ENCODE peak calls at places on chromosome 6, in eight cellular contexts. K is adrenal gland, I is SJSA1, N is COR-L47, W is putamen, Q is A172, P is A549, L is right cardiac atrium. X is an unnamed sample.
A peak's percentile ranks its signal among the peaks of the same experiment; 100 is the strongest.

GRCh38 chr6:109441069-109441816 is 719 bp downstream of the SMPD2 start:
- DNase-seq in K (peak; percentile 76), I (no peak), N (no peak), W (no peak), Q (peak; percentile 25), P (peak; percentile 60), L (peak; percentile 77), X (peak; percentile 45)

GRCh38 chr6:88666906-88667305 is 296.5 kb downstream of the RNGTT start:
- DNase-seq in K (no peak), I (no peak), N (no peak), W (no peak), Q (no peak), P (no peak), L (no peak), X (no peak)

GRCh38 chr6:31528307-31528777 is 420 bp upstream of the MCCD1 start:
- DNase-seq in K (no peak), I (no peak), N (no peak), W (no peak), Q (no peak), P (no peak), L (no peak), X (no peak)

GRCh38 chr6:7033202-7033601 is 74.6 kb upstream of the RREB1 start:
- DNase-seq in K (no peak), I (no peak), N (no peak), W (no peak), Q (no peak), P (no peak), L (peak; percentile 55), X (no peak)

GRCh38 chr6:138863331-138863730 is 67.4 kb downstream of the ECT2L start:
- DNase-seq in K (no peak), I (no peak), N (no peak), W (no peak), Q (no peak), P (no peak), L (no peak), X (no peak)

GRCh38 chr6:17268114-17268513 is 13.0 kb upstream of the RBM24 start:
- DNase-seq in K (no peak), I (no peak), N (no peak), W (no peak), Q (no peak), P (no peak), L (no peak), X (no peak)

GRCh38 chr6:84466521-84466920 is 239.1 kb upstream of the CEP162 start:
- DNase-seq in K (no peak), I (no peak), N (no peak), W (no peak), Q (peak; percentile 73), P (peak; percentile 78), L (no peak), X (no peak)

GRCh38 chr6:52233975-52234823 is 10.1 kb downstream of the IL17F start:
- DNase-seq in K (peak; percentile 55), I (peak; percentile 62), N (peak; percentile 10), W (no peak), Q (peak; percentile 69), P (peak; percentile 59), L (no peak), X (no peak)

GRCh38 chr6:2237001-2237400 is 8.4 kb downstream of the GMDS start:
- DNase-seq in K (no peak), I (no peak), N (no peak), W (no peak), Q (peak; percentile 77), P (no peak), L (no peak), X (no peak)

GRCh38 chr6:49570474-49571079 is 20.1 kb downstream of the C6orf141 start:
- DNase-seq in K (no peak), I (no peak), N (no peak), W (no peak), Q (peak; percentile 42), P (peak; percentile 48), L (no peak), X (no peak)

GRCh38 chr6:10719386-10720228 is 3.3 kb upstream of the TMEM14C start:
- DNase-seq in K (no peak), I (peak; percentile 51), N (peak; percentile 30), W (no peak), Q (peak; percentile 44), P (no peak), L (no peak), X (no peak)

GRCh38 chr6:84172080-84172479 is 55.4 kb downstream of the CEP162 start:
- DNase-seq in K (no peak), I (no peak), N (no peak), W (no peak), Q (no peak), P (no peak), L (no peak), X (no peak)

GRCh38 chr6:19830171-19830570 is 7.0 kb upstream of the ID4 start:
- DNase-seq in K (no peak), I (no peak), N (no peak), W (no peak), Q (no peak), P (no peak), L (no peak), X (no peak)

GRCh38 chr6:41625442-41625841 is 12.8 kb upstream of the MDFI start:
- DNase-seq in K (no peak), I (no peak), N (peak; percentile 39), W (no peak), Q (no peak), P (no peak), L (peak; percentile 81), X (no peak)

GRCh38 chr6:79544299-79544927 is 7.2 kb upstream of the LCA5 start:
- DNase-seq in K (no peak), I (no peak), N (peak; percentile 27), W (peak; percentile 52), Q (no peak), P (no peak), L (no peak), X (no peak)

GRCh38 chr6:97040355-97040860 is 115.9 kb downstream of the KLHL32 start:
- DNase-seq in K (no peak), I (no peak), N (no peak), W (no peak), Q (no peak), P (no peak), L (no peak), X (no peak)

GRCh38 chr6:152775441-152775840 is 24.8 kb downstream of the VIP start:
- DNase-seq in K (peak; percentile 60), I (no peak), N (no peak), W (no peak), Q (peak; percentile 26), P (no peak), L (no peak), X (no peak)

GRCh38 chr6:151004415-151005024 is 139.0 kb downstream of the MTHFD1L start:
- DNase-seq in K (no peak), I (no peak), N (peak; percentile 78), W (no peak), Q (peak; percentile 85), P (peak; percentile 75), L (no peak), X (no peak)

GRCh38 chr6:135258970-135259369 is 77.9 kb downstream of the MYB start:
- DNase-seq in K (no peak), I (no peak), N (no peak), W (no peak), Q (no peak), P (no peak), L (no peak), X (no peak)